ENCODE peak calls at places on chromosomes 6 and 20, in eight cellular contexts. I is spleen, E is heart left ventricle, R is A549, G is sigmoid colon, H is stomach, N is upper lobe of left lung, X is breast epithelium. Z is an unnamed sample.

GRCh38 chr6:164098857-164099534 is 684.5 kb downstream of the QKI start:
- DNase-seq in I (no peak), E (peak), R (no peak), G (no peak), H (peak), N (peak), X (no peak), Z (no peak)

GRCh38 chr20:32965581-32966373 is 38.5 kb downstream of the SUN5 start:
- DNase-seq in I (peak), E (no peak), R (no peak), G (peak), H (peak), N (no peak), X (peak), Z (peak)

GRCh38 chr6:28922841-28923317 is 906 bp downstream of the TRIM27 start:
- DNase-seq in I (no peak), E (peak), R (no peak), G (no peak), H (peak), N (peak), X (no peak), Z (no peak)

GRCh38 chr20:57749131-57749690 is 39.4 kb upstream of the PMEPA1 start:
- DNase-seq in I (peak), E (peak), R (no peak), G (peak), H (no peak), N (peak), X (no peak), Z (no peak)

GRCh38 chr6:79864421-79864820 is 82.9 kb downstream of the ELOVL4 start:
- DNase-seq in I (no peak), E (no peak), R (no peak), G (no peak), H (peak), N (no peak), X (no peak), Z (no peak)

GRCh38 chr6:47484616-47485015 is 7.0 kb downstream of the CD2AP start:
- DNase-seq in I (no peak), E (no peak), R (no peak), G (no peak), H (no peak), N (no peak), X (no peak), Z (no peak)

GRCh38 chr6:132132911-132133639 is 181.9 kb upstream of the CCN2 start:
- DNase-seq in I (no peak), E (no peak), R (no peak), G (no peak), H (no peak), N (no peak), X (no peak), Z (no peak)

GRCh38 chr6:36563237-36563927 is 16.1 kb upstream of the STK38 start:
- DNase-seq in I (no peak), E (no peak), R (no peak), G (no peak), H (no peak), N (no peak), X (no peak), Z (no peak)

GRCh38 chr20:1876975-1877603 is 18.1 kb upstream of the SIRPA start:
- DNase-seq in I (no peak), E (no peak), R (peak), G (no peak), H (no peak), N (no peak), X (no peak), Z (no peak)

DNA sequence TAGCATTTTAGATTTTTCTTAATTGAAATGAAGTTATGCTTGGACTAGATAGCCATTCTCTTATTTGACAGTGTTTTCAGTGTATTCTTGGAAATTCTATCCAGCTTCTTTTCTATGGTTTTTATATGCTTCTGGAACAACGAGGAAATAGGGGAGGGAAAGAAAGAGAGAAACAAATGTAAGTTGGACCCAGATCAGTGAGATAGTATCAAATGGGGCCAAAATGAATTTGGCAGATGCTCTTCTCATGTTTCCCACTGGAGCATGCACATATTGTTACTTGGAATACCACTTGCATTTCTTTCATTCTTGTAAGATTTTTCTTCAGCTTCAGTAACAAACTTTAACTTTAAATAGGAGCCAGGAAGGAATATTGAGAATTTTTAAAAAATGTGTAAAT is 312.3 kb downstream of the PRL start:
- DNase-seq in I (no peak), E (no peak), R (no peak), G (no peak), H (no peak), N (no peak), X (no peak), Z (no peak)
- TF ChIP-seq POLR2A in I (no peak), E (no peak), R (no peak), G (no peak), H (no peak), N (no peak), X (no peak), Z (no peak)

GRCh38 chr6:32109114-32109764 is at the start of gene TNXB:
- DNase-seq in I (no peak), E (peak), R (no peak), G (no peak), H (no peak), N (no peak), X (no peak), Z (no peak)
- TF ChIP-seq POLR2A in I (peak), E (no peak), R (no peak), G (no peak), H (no peak), N (peak), X (no peak), Z (no peak)

DNA sequence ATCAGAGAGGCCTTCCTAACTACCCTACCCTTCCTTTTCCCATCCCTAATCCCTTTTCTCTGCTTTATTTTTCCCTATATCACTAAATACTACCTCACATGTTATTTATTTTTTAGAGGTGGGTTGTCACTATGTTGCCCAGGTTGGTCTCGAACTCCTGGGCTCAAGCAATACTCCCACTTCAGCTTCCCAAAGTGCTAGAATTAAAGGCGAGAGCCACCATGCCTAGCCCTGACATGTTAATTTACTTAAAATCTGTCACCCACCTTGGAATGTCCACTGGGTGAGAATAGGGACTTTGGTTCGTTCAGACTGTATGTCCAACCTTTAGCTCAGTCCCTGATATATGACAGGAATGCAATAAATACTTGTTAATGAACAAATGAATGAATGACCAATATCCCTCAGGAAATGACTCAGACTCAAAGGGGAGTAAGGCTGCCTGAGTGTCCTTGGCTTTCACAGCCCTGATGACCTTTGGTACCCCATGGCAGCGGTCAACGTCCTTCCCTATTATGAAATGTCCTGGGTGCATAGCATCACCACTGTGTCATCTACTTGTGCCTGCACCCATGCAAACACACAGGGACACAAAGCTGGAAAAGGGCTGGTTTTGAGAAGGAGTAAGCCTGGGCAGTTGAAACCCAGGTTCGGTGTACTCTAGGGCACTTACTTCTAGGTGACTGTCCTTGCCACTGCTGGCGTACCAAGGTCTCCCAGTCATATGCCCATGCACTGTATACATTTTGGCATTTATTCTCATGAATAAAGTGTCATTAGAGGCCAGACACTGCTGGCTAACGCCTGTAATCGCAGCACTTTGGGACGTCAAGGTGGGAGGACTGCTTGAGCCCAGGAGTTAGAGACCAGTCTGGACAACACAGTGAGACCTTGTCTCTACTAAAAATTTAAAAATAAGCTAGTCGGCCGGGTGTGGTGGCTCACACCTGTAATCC is 26.5 kb downstream of the BCL2L1 start:
- DNase-seq in I (no peak), E (no peak), R (peak), G (no peak), H (no peak), N (peak), X (no peak), Z (no peak)
- TF ChIP-seq POLR2A in I (no peak), E (no peak), R (no peak), G (no peak), H (no peak), N (no peak), X (no peak), Z (no peak)

DNA sequence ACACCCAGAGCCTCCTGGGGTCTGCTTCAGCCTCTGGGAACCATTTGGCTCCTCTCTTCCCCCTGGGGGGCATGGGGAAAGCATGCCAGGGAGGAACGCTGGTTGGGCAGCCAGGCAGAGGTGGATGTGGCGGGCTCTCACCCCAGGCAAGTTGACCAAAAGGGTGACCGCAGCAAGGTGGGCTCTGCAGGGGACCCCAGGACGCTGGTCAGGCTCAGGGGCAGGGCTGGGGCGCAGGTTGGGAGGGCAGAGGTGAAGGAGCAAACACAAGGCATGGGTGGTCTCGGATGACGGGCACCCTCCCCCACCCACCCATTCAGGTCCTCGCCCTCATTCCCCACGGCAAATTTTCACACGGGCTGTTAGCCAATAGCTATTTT is 30.2 kb upstream of the MRGBP start:
- DNase-seq in I (no peak), E (no peak), R (no peak), G (no peak), H (no peak), N (no peak), X (no peak), Z (no peak)
- TF ChIP-seq POLR2A in I (no peak), E (no peak), R (no peak), G (no peak), H (no peak), N (no peak), X (no peak), Z (no peak)

Z was measured in suprapubic skin.